ENCODE peak calls at places on chromosomes 7 and 10, in four cellular contexts. One of them, this sample, is unnamed.

GRCh38 chr10:33731322-33731721 is 396.9 kb upstream of the NRP1 start:
- DNase-seq in sciatic nerve: no peak
- DNase-seq in GM04503: no peak
- DNase-seq in activated naive CD4-positive, alpha-beta T cell treated with anti-CD3 and anti-CD28 coated beads for 36 hours: no peak
- DNase-seq in this sample: no peak

GRCh38 chr7:54541941-54542618 is at the start of gene VSTM2A:
- DNase-seq in sciatic nerve: no peak
- DNase-seq in activated naive CD4-positive, alpha-beta T cell treated with anti-CD3 and anti-CD28 coated beads for 36 hours: no peak
- DNase-seq in GM04503: no peak
- DNase-seq in this sample: no peak

GRCh38 chr7:95693551-95694333 is 78.6 kb upstream of the DYNC1I1 start:
- DNase-seq in sciatic nerve: no peak
- DNase-seq in activated naive CD4-positive, alpha-beta T cell treated with anti-CD3 and anti-CD28 coated beads for 36 hours: no peak
- DNase-seq in GM04503: no peak
- DNase-seq in this sample: no peak

GRCh38 chr7:111137296-111138195 is 46.6 kb downstream of the LRRN3 start:
- DNase-seq in GM04503: no peak
- DNase-seq in activated naive CD4-positive, alpha-beta T cell treated with anti-CD3 and anti-CD28 coated beads for 36 hours: peak; percentile 59
- DNase-seq in sciatic nerve: no peak
- DNase-seq in this sample: no peak

GRCh38 chr10:75263806-75264205 is 28.0 kb upstream of the COMTD1 start:
- DNase-seq in sciatic nerve: no peak
- DNase-seq in activated naive CD4-positive, alpha-beta T cell treated with anti-CD3 and anti-CD28 coated beads for 36 hours: no peak
- DNase-seq in GM04503: no peak
- DNase-seq in this sample: no peak

GRCh38 chr7:19491371-19491770 is 217.5 kb downstream of the POLR1F start:
- DNase-seq in sciatic nerve: no peak
- DNase-seq in GM04503: no peak
- DNase-seq in activated naive CD4-positive, alpha-beta T cell treated with anti-CD3 and anti-CD28 coated beads for 36 hours: no peak
- DNase-seq in this sample: no peak

GRCh38 chr10:42690449-42691360 is 52.3 kb upstream of the ZNF33B start:
- DNase-seq in activated naive CD4-positive, alpha-beta T cell treated with anti-CD3 and anti-CD28 coated beads for 36 hours: no peak
- DNase-seq in sciatic nerve: no peak
- DNase-seq in GM04503: no peak
- DNase-seq in this sample: no peak

GRCh38 chr7:374706-375490 is 84.9 kb downstream of the FOXL3 start:
- DNase-seq in sciatic nerve: no peak
- DNase-seq in GM04503: no peak
- DNase-seq in activated naive CD4-positive, alpha-beta T cell treated with anti-CD3 and anti-CD28 coated beads for 36 hours: no peak
- DNase-seq in this sample: no peak

GRCh38 chr10:32004161-32004591 is 52.0 kb downstream of the KIF5B start:
- DNase-seq in activated naive CD4-positive, alpha-beta T cell treated with anti-CD3 and anti-CD28 coated beads for 36 hours: no peak
- DNase-seq in GM04503: no peak
- DNase-seq in sciatic nerve: no peak
- DNase-seq in this sample: no peak

GRCh38 chr7:151689196-151689971 is 169.7 kb upstream of the RHEB start:
- DNase-seq in activated naive CD4-positive, alpha-beta T cell treated with anti-CD3 and anti-CD28 coated beads for 36 hours: no peak
- DNase-seq in sciatic nerve: no peak
- DNase-seq in GM04503: no peak
- DNase-seq in this sample: no peak

GRCh38 chr7:109983618-109984017 is 1107.3 kb upstream of the LRRN3 start:
- DNase-seq in sciatic nerve: no peak
- DNase-seq in GM04503: no peak
- DNase-seq in activated naive CD4-positive, alpha-beta T cell treated with anti-CD3 and anti-CD28 coated beads for 36 hours: no peak
- DNase-seq in this sample: no peak

GRCh38 chr10:1933215-1933614 is 195.9 kb upstream of the ADARB2 start:
- DNase-seq in activated naive CD4-positive, alpha-beta T cell treated with anti-CD3 and anti-CD28 coated beads for 36 hours: no peak
- DNase-seq in GM04503: no peak
- DNase-seq in sciatic nerve: no peak
- DNase-seq in this sample: no peak

GRCh38 chr10:14605231-14605925 is 169.3 kb downstream of the FAM107B start:
- DNase-seq in activated naive CD4-positive, alpha-beta T cell treated with anti-CD3 and anti-CD28 coated beads for 36 hours: peak; percentile 67
- DNase-seq in GM04503: peak; percentile 26
- DNase-seq in sciatic nerve: no peak
- DNase-seq in this sample: no peak

GRCh38 chr10:124732931-124733536 is 11.1 kb downstream of the FAM53B start:
- DNase-seq in sciatic nerve: peak; percentile 82
- DNase-seq in GM04503: no peak
- DNase-seq in activated naive CD4-positive, alpha-beta T cell treated with anti-CD3 and anti-CD28 coated beads for 36 hours: peak; percentile 82
- DNase-seq in this sample: no peak

GRCh38 chr7:105656922-105657521 is 75.7 kb upstream of the EFCAB10 start:
- DNase-seq in sciatic nerve: no peak
- DNase-seq in GM04503: no peak
- DNase-seq in activated naive CD4-positive, alpha-beta T cell treated with anti-CD3 and anti-CD28 coated beads for 36 hours: peak; percentile 83
- DNase-seq in this sample: no peak

GRCh38 chr7:158531661-158532060 is 56.0 kb downstream of the PTPRN2 start:
- DNase-seq in GM04503: no peak
- DNase-seq in sciatic nerve: no peak
- DNase-seq in activated naive CD4-positive, alpha-beta T cell treated with anti-CD3 and anti-CD28 coated beads for 36 hours: no peak
- DNase-seq in this sample: no peak

GRCh38 chr10:72276421-72277339 is 3.0 kb downstream of the DDIT4 start:
- DNase-seq in sciatic nerve: no peak
- DNase-seq in activated naive CD4-positive, alpha-beta T cell treated with anti-CD3 and anti-CD28 coated beads for 36 hours: no peak
- DNase-seq in GM04503: no peak
- DNase-seq in this sample: no peak

GRCh38 chr7:159065151-159065550 is 79.5 kb downstream of the VIPR2 start:
- DNase-seq in activated naive CD4-positive, alpha-beta T cell treated with anti-CD3 and anti-CD28 coated beads for 36 hours: no peak
- DNase-seq in GM04503: no peak
- DNase-seq in sciatic nerve: no peak
- DNase-seq in this sample: no peak

GRCh38 chr10:51630618-51631005 is 68.8 kb downstream of the CSTF2T start:
- DNase-seq in sciatic nerve: no peak
- DNase-seq in activated naive CD4-positive, alpha-beta T cell treated with anti-CD3 and anti-CD28 coated beads for 36 hours: no peak
- DNase-seq in GM04503: no peak
- DNase-seq in this sample: no peak

GRCh38 chr10:132446661-132447445 is 49.9 kb downstream of the PWWP2B start:
- DNase-seq in activated naive CD4-positive, alpha-beta T cell treated with anti-CD3 and anti-CD28 coated beads for 36 hours: peak; percentile 93
- DNase-seq in GM04503: no peak
- DNase-seq in sciatic nerve: no peak
- DNase-seq in this sample: no peak

GRCh38 chr7:134462337-134462925 is 3.5 kb upstream of the AKR1B1 start:
- DNase-seq in sciatic nerve: no peak
- DNase-seq in GM04503: peak; percentile 63
- DNase-seq in activated naive CD4-positive, alpha-beta T cell treated with anti-CD3 and anti-CD28 coated beads for 36 hours: no peak
- DNase-seq in this sample: no peak

GRCh38 chr10:1696106-1696505 is 41.2 kb downstream of the ADARB2 start:
- DNase-seq in sciatic nerve: no peak
- DNase-seq in GM04503: no peak
- DNase-seq in activated naive CD4-positive, alpha-beta T cell treated with anti-CD3 and anti-CD28 coated beads for 36 hours: no peak
- DNase-seq in this sample: no peak

GRCh38 chr10:35225204-35225603 is 98.6 kb downstream of the CREM start:
- DNase-seq in GM04503: no peak
- DNase-seq in sciatic nerve: no peak
- DNase-seq in activated naive CD4-positive, alpha-beta T cell treated with anti-CD3 and anti-CD28 coated beads for 36 hours: no peak
- DNase-seq in this sample: no peak

GRCh38 chr7:116541951-116542350 is 17.1 kb downstream of the CAV1 start:
- DNase-seq in activated naive CD4-positive, alpha-beta T cell treated with anti-CD3 and anti-CD28 coated beads for 36 hours: no peak
- DNase-seq in GM04503: no peak
- DNase-seq in sciatic nerve: no peak
- DNase-seq in this sample: no peak

GRCh38 chr7:151431768-151432311 is 8.1 kb downstream of the CRYGN start:
- DNase-seq in sciatic nerve: no peak
- DNase-seq in activated naive CD4-positive, alpha-beta T cell treated with anti-CD3 and anti-CD28 coated beads for 36 hours: no peak
- DNase-seq in GM04503: no peak
- DNase-seq in this sample: no peak

GRCh38 chr7:135217645-135218509 is 6.6 kb upstream of the WDR91 start:
- DNase-seq in activated naive CD4-positive, alpha-beta T cell treated with anti-CD3 and anti-CD28 coated beads for 36 hours: no peak
- DNase-seq in sciatic nerve: no peak
- DNase-seq in GM04503: no peak
- DNase-seq in this sample: no peak

GRCh38 chr10:42998481-42999384 is 78.1 kb upstream of the RET start:
- DNase-seq in activated naive CD4-positive, alpha-beta T cell treated with anti-CD3 and anti-CD28 coated beads for 36 hours: no peak
- DNase-seq in sciatic nerve: no peak
- DNase-seq in GM04503: no peak
- DNase-seq in this sample: no peak

GRCh38 chr10:83943920-83944319 is 195.4 kb upstream of the GHITM start:
- DNase-seq in sciatic nerve: no peak
- DNase-seq in GM04503: no peak
- DNase-seq in activated naive CD4-positive, alpha-beta T cell treated with anti-CD3 and anti-CD28 coated beads for 36 hours: no peak
- DNase-seq in this sample: no peak

GRCh38 chr7:115271332-115272235 is 349.7 kb downstream of the MDFIC start:
- DNase-seq in GM04503: peak; percentile 60
- DNase-seq in sciatic nerve: no peak
- DNase-seq in activated naive CD4-positive, alpha-beta T cell treated with anti-CD3 and anti-CD28 coated beads for 36 hours: no peak
- DNase-seq in this sample: peak; percentile 8

GRCh38 chr7:134856692-134857091 is 77.3 kb downstream of the CALD1 start:
- DNase-seq in sciatic nerve: no peak
- DNase-seq in activated naive CD4-positive, alpha-beta T cell treated with anti-CD3 and anti-CD28 coated beads for 36 hours: no peak
- DNase-seq in GM04503: no peak
- DNase-seq in this sample: no peak

GRCh38 chr10:22620140-22620857 is 94.1 kb downstream of the PIP4K2A start:
- DNase-seq in GM04503: peak; percentile 85
- DNase-seq in activated naive CD4-positive, alpha-beta T cell treated with anti-CD3 and anti-CD28 coated beads for 36 hours: no peak
- DNase-seq in sciatic nerve: peak; percentile 79
- DNase-seq in this sample: peak; percentile 82

GRCh38 chr10:124075116-124075955 is 18.1 kb downstream of the CHST15 start:
- DNase-seq in sciatic nerve: no peak
- DNase-seq in GM04503: no peak
- DNase-seq in activated naive CD4-positive, alpha-beta T cell treated with anti-CD3 and anti-CD28 coated beads for 36 hours: no peak
- DNase-seq in this sample: no peak

GRCh38 chr10:72593963-72594362 is 31.9 kb downstream of the MICU1 start:
- DNase-seq in activated naive CD4-positive, alpha-beta T cell treated with anti-CD3 and anti-CD28 coated beads for 36 hours: no peak
- DNase-seq in GM04503: no peak
- DNase-seq in sciatic nerve: no peak
- DNase-seq in this sample: no peak

GRCh38 chr10:85618841-85619240 is 747.8 kb downstream of the GRID1 start:
- DNase-seq in sciatic nerve: no peak
- DNase-seq in GM04503: no peak
- DNase-seq in activated naive CD4-positive, alpha-beta T cell treated with anti-CD3 and anti-CD28 coated beads for 36 hours: no peak
- DNase-seq in this sample: no peak

GRCh38 chr7:110442386-110442837 is 648.5 kb upstream of the LRRN3 start:
- DNase-seq in activated naive CD4-positive, alpha-beta T cell treated with anti-CD3 and anti-CD28 coated beads for 36 hours: peak; percentile 46
- DNase-seq in GM04503: no peak
- DNase-seq in sciatic nerve: no peak
- DNase-seq in this sample: no peak

GRCh38 chr10:125827133-125827532 is 3.8 kb downstream of the BCCIP start:
- DNase-seq in activated naive CD4-positive, alpha-beta T cell treated with anti-CD3 and anti-CD28 coated beads for 36 hours: no peak
- DNase-seq in GM04503: no peak
- DNase-seq in sciatic nerve: no peak
- DNase-seq in this sample: no peak

GRCh38 chr10:90179696-90180407 is 478.5 kb downstream of the KIF20B start:
- DNase-seq in GM04503: peak; percentile 46
- DNase-seq in sciatic nerve: no peak
- DNase-seq in activated naive CD4-positive, alpha-beta T cell treated with anti-CD3 and anti-CD28 coated beads for 36 hours: no peak
- DNase-seq in this sample: no peak

GRCh38 chr7:109984726-109985125 is 1106.2 kb upstream of the LRRN3 start:
- DNase-seq in GM04503: no peak
- DNase-seq in sciatic nerve: no peak
- DNase-seq in activated naive CD4-positive, alpha-beta T cell treated with anti-CD3 and anti-CD28 coated beads for 36 hours: no peak
- DNase-seq in this sample: no peak

GRCh38 chr7:35250452-35250851 is 3.4 kb downstream of the TBX20 start:
- DNase-seq in sciatic nerve: no peak
- DNase-seq in activated naive CD4-positive, alpha-beta T cell treated with anti-CD3 and anti-CD28 coated beads for 36 hours: no peak
- DNase-seq in GM04503: no peak
- DNase-seq in this sample: no peak

This sample was measured in AG09319.